ENCODE peak calls at places on chromosomes 4 and X, in nine cellular contexts. One of them, this sample, is unnamed. For H3K4me1, the result is how much of the 10 kb centered on the place peaks cover.

GRCh38 chr4:8316911-8317351 is 47.4 kb downstream of the HTRA3 start:
- DNase-seq in SK-N-SH: no peak
- DNase-seq in NT2/D1: no peak
- DNase-seq in Karpas-422: no peak
- DNase-seq in mammary epithelial cell: no peak
- DNase-seq in H9: peak
- DNase-seq in IMR-90: no peak
- DNase-seq in MM.1S: no peak
- DNase-seq in K562: no peak
- DNase-seq in this sample: no peak

GRCh38 chrX:96884027-96884426 is 319 bp downstream of the RPA4 start:
- DNase-seq in SK-N-SH: no peak
- DNase-seq in NT2/D1: no peak
- DNase-seq in Karpas-422: no peak
- DNase-seq in mammary epithelial cell: no peak
- DNase-seq in H9: no peak
- DNase-seq in IMR-90: no peak
- DNase-seq in MM.1S: no peak
- DNase-seq in K562: no peak
- DNase-seq in this sample: no peak

GRCh38 chrX:150868625-150869024 is 29.8 kb downstream of the CD99L2 start:
- DNase-seq in SK-N-SH: no peak
- DNase-seq in NT2/D1: no peak
- DNase-seq in Karpas-422: no peak
- DNase-seq in mammary epithelial cell: no peak
- DNase-seq in H9: no peak
- DNase-seq in IMR-90: peak
- DNase-seq in MM.1S: no peak
- DNase-seq in K562: no peak
- DNase-seq in this sample: peak

GRCh38 chrX:134460861-134461218 is 875 bp downstream of the HPRT1 start:
- DNase-seq in SK-N-SH: no peak
- DNase-seq in NT2/D1: no peak
- DNase-seq in Karpas-422: peak
- DNase-seq in mammary epithelial cell: peak
- DNase-seq in H9: no peak
- DNase-seq in IMR-90: peak
- DNase-seq in MM.1S: peak
- DNase-seq in K562: no peak
- DNase-seq in this sample: peak

GRCh38 chr4:144645102-144645469 is 870 bp upstream of the HHIP start:
- DNase-seq in SK-N-SH: peak
- DNase-seq in NT2/D1: no peak
- DNase-seq in Karpas-422: no peak
- DNase-seq in mammary epithelial cell: no peak
- DNase-seq in H9: peak
- DNase-seq in IMR-90: no peak
- DNase-seq in MM.1S: no peak
- DNase-seq in K562: no peak
- DNase-seq in this sample: peak

GRCh38 chr4:1771555-1772305 is 21.4 kb upstream of the FGFR3 start:
- DNase-seq in SK-N-SH: no peak
- DNase-seq in NT2/D1: no peak
- DNase-seq in Karpas-422: no peak
- DNase-seq in mammary epithelial cell: no peak
- DNase-seq in H9: no peak
- DNase-seq in IMR-90: no peak
- DNase-seq in MM.1S: no peak
- DNase-seq in K562: peak
- DNase-seq in this sample: no peak

GRCh38 chrX:9148626-9149385 is 114.9 kb upstream of the FAM9B start:
- DNase-seq in SK-N-SH: no peak
- DNase-seq in NT2/D1: peak
- DNase-seq in Karpas-422: no peak
- DNase-seq in mammary epithelial cell: peak
- DNase-seq in H9: peak
- DNase-seq in IMR-90: peak
- DNase-seq in MM.1S: no peak
- DNase-seq in K562: no peak
- DNase-seq in this sample: peak

GRCh38 chr4:26484032-26484515 is 6.2 kb downstream of the CCKAR start:
- DNase-seq in SK-N-SH: no peak
- DNase-seq in NT2/D1: no peak
- DNase-seq in Karpas-422: peak
- DNase-seq in mammary epithelial cell: no peak
- DNase-seq in H9: no peak
- DNase-seq in IMR-90: peak
- DNase-seq in MM.1S: no peak
- DNase-seq in K562: no peak
- DNase-seq in this sample: peak

GRCh38 chrX:155334486-155335316 is at the start of gene CLIC2:
- DNase-seq in SK-N-SH: no peak
- DNase-seq in NT2/D1: no peak
- DNase-seq in Karpas-422: no peak
- DNase-seq in mammary epithelial cell: peak
- DNase-seq in H9: no peak
- DNase-seq in IMR-90: peak
- DNase-seq in MM.1S: peak
- DNase-seq in K562: peak
- DNase-seq in this sample: peak

GRCh38 chr4:132646186-132646585 is 502.9 kb upstream of the PCDH10 start:
- DNase-seq in SK-N-SH: no peak
- DNase-seq in NT2/D1: no peak
- DNase-seq in Karpas-422: peak
- DNase-seq in mammary epithelial cell: peak
- DNase-seq in H9: no peak
- DNase-seq in IMR-90: no peak
- DNase-seq in MM.1S: peak
- DNase-seq in K562: no peak
- DNase-seq in this sample: no peak

GRCh38 chr4:135739354-135739753 is 1537.8 kb upstream of the PABPC4L start:
- DNase-seq in SK-N-SH: no peak
- DNase-seq in NT2/D1: no peak
- DNase-seq in Karpas-422: no peak
- DNase-seq in mammary epithelial cell: no peak
- DNase-seq in H9: no peak
- DNase-seq in IMR-90: no peak
- DNase-seq in MM.1S: no peak
- DNase-seq in K562: no peak
- DNase-seq in this sample: peak

GRCh38 chr4:16011173-16011572 is 48.2 kb upstream of the FGFBP2 start:
- DNase-seq in SK-N-SH: no peak
- DNase-seq in NT2/D1: no peak
- DNase-seq in Karpas-422: no peak
- DNase-seq in mammary epithelial cell: no peak
- DNase-seq in H9: no peak
- DNase-seq in IMR-90: no peak
- DNase-seq in MM.1S: no peak
- DNase-seq in K562: no peak
- DNase-seq in this sample: no peak

GRCh38 chrX:41666251-41666650 is 22.5 kb upstream of the GPR34 start:
- DNase-seq in SK-N-SH: no peak
- DNase-seq in NT2/D1: no peak
- DNase-seq in Karpas-422: no peak
- DNase-seq in mammary epithelial cell: no peak
- DNase-seq in H9: no peak
- DNase-seq in IMR-90: peak
- DNase-seq in MM.1S: no peak
- DNase-seq in K562: no peak
- DNase-seq in this sample: peak

GRCh38 chr4:87516683-87517082 is 12.5 kb downstream of the SPARCL1 start:
- DNase-seq in SK-N-SH: no peak
- DNase-seq in NT2/D1: no peak
- DNase-seq in Karpas-422: no peak
- DNase-seq in mammary epithelial cell: no peak
- DNase-seq in H9: no peak
- DNase-seq in IMR-90: no peak
- DNase-seq in MM.1S: no peak
- DNase-seq in K562: no peak
- DNase-seq in this sample: no peak

GRCh38 chr4:87525636-87526035 is 3.5 kb downstream of the SPARCL1 start:
- DNase-seq in SK-N-SH: no peak
- DNase-seq in NT2/D1: no peak
- DNase-seq in Karpas-422: no peak
- DNase-seq in mammary epithelial cell: peak
- DNase-seq in H9: no peak
- DNase-seq in IMR-90: peak
- DNase-seq in MM.1S: no peak
- DNase-seq in K562: no peak
- DNase-seq in this sample: peak

GRCh38 chr4:87524456-87524855 is 4.7 kb downstream of the SPARCL1 start:
- DNase-seq in SK-N-SH: no peak
- DNase-seq in NT2/D1: no peak
- DNase-seq in Karpas-422: no peak
- DNase-seq in mammary epithelial cell: no peak
- DNase-seq in H9: no peak
- DNase-seq in IMR-90: peak
- DNase-seq in MM.1S: no peak
- DNase-seq in K562: no peak
- DNase-seq in this sample: no peak

GRCh38 chr4:87523307-87523706 is 5.9 kb downstream of the SPARCL1 start:
- DNase-seq in SK-N-SH: no peak
- DNase-seq in NT2/D1: no peak
- DNase-seq in Karpas-422: no peak
- DNase-seq in mammary epithelial cell: no peak
- DNase-seq in H9: no peak
- DNase-seq in IMR-90: no peak
- DNase-seq in MM.1S: no peak
- DNase-seq in K562: no peak
- DNase-seq in this sample: no peak

DNA sequence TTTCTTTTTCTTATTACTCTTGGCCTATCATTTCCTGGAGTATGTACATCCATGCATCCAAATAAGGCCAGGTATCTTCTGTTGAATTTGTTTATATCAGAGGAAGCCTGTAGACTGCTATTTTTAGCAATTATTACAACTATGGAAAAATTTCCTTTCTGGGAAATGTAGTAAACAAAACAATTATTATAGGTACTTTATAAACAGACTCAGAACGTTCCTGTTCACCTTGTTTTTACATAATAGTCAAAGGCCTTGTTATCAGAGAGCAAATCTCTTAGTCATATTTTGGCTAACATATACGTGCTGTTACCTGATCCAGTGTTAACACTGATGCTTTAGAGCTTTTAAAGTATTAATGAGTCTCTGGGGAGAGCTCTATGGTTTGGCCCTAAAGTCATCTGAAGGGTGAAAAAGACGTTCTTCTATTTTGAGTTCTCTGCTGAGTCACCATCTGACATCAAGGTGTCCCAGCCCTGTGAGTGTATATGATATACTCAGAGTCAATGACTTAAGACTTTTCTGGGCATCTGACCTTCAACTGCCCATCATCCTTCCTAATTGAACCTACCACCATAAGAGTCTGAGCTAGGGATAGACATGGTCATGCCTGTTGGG is 7.3 kb downstream of the SPARCL1 start:
- DNase-seq in SK-N-SH: no peak
- DNase-seq in NT2/D1: no peak
- DNase-seq in Karpas-422: peak
- DNase-seq in mammary epithelial cell: peak
- DNase-seq in H9: no peak
- DNase-seq in IMR-90: peak
- DNase-seq in MM.1S: peak
- DNase-seq in K562: no peak
- DNase-seq in this sample: no peak
- H3K9ac ChIP-seq in SK-N-SH: no peak
- H3K9ac ChIP-seq in NT2/D1: no peak
- H3K9ac ChIP-seq in Karpas-422: peak
- H3K9ac ChIP-seq in mammary epithelial cell: no peak
- H3K9ac ChIP-seq in H9: no peak
- H3K9ac ChIP-seq in IMR-90: no peak
- H3K9ac ChIP-seq in MM.1S: no peak
- H3K9ac ChIP-seq in K562: no peak
- H3K9ac ChIP-seq in this sample: no peak

DNA sequence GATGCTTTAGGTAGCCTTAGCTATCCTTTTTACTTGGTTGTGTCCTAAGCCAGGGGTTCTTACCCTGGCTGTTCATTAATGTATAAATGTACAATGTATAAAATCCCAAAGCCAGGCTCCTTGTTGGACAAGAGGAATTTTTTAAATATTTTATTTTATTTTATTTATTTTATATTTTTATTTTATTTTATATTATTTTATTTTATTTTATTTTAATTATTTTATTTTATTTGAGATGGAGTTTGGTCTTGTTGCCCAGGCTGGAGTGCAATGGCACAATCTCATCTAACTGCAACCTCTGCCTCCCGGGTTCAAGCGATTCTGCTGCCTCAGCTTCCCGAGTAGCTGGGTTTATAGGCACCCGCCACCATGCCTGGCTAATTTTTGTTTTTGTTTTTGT is 8.1 kb upstream of the SLC2A9 start:
- DNase-seq in SK-N-SH: no peak
- DNase-seq in NT2/D1: no peak
- DNase-seq in Karpas-422: no peak
- DNase-seq in mammary epithelial cell: no peak
- DNase-seq in H9: no peak
- DNase-seq in IMR-90: no peak
- DNase-seq in MM.1S: no peak
- DNase-seq in K562: no peak
- DNase-seq in this sample: no peak
- H3K4me1 ChIP-seq in SK-N-SH: under half
- H3K4me1 ChIP-seq in NT2/D1: under half
- H3K4me1 ChIP-seq in Karpas-422: under half
- H3K4me1 ChIP-seq in mammary epithelial cell: under half
- H3K4me1 ChIP-seq in H9: under half
- H3K4me1 ChIP-seq in IMR-90: under half
- H3K4me1 ChIP-seq in MM.1S: under half
- H3K4me1 ChIP-seq in K562: under half
- H3K4me1 ChIP-seq in this sample: under half

GRCh38 chr4:155759372-155760252 is 791 bp downstream of the GUCY1B1 start:
- DNase-seq in SK-N-SH: peak
- DNase-seq in NT2/D1: no peak
- DNase-seq in Karpas-422: no peak
- DNase-seq in mammary epithelial cell: peak
- DNase-seq in H9: peak
- DNase-seq in IMR-90: peak
- DNase-seq in MM.1S: peak
- DNase-seq in K562: no peak
- DNase-seq in this sample: peak
- H3K9ac ChIP-seq in SK-N-SH: peak
- H3K9ac ChIP-seq in NT2/D1: peak
- H3K9ac ChIP-seq in Karpas-422: no peak
- H3K9ac ChIP-seq in mammary epithelial cell: no peak
- H3K9ac ChIP-seq in H9: no peak
- H3K9ac ChIP-seq in IMR-90: peak
- H3K9ac ChIP-seq in MM.1S: peak
- H3K9ac ChIP-seq in K562: no peak
- H3K9ac ChIP-seq in this sample: peak

GRCh38 chrX:40151211-40152172 is 53.7 kb upstream of the BCOR start:
- DNase-seq in SK-N-SH: no peak
- DNase-seq in NT2/D1: no peak
- DNase-seq in Karpas-422: no peak
- DNase-seq in mammary epithelial cell: no peak
- DNase-seq in H9: peak
- DNase-seq in IMR-90: no peak
- DNase-seq in MM.1S: no peak
- DNase-seq in K562: no peak
- DNase-seq in this sample: no peak
- H3K4me1 ChIP-seq in SK-N-SH: under half
- H3K4me1 ChIP-seq in NT2/D1: under half
- H3K4me1 ChIP-seq in Karpas-422: under half
- H3K4me1 ChIP-seq in mammary epithelial cell: under half
- H3K4me1 ChIP-seq in H9: under half
- H3K4me1 ChIP-seq in IMR-90: under half
- H3K4me1 ChIP-seq in MM.1S: under half
- H3K4me1 ChIP-seq in K562: under half
- H3K4me1 ChIP-seq in this sample: under half

GRCh38 chr4:3009422-3009821 is 46.1 kb downstream of the GRK4 start:
- DNase-seq in SK-N-SH: no peak
- DNase-seq in NT2/D1: peak
- DNase-seq in Karpas-422: peak
- DNase-seq in mammary epithelial cell: peak
- DNase-seq in H9: peak
- DNase-seq in IMR-90: no peak
- DNase-seq in MM.1S: no peak
- DNase-seq in K562: no peak
- DNase-seq in this sample: peak
- H3K9ac ChIP-seq in SK-N-SH: no peak
- H3K9ac ChIP-seq in NT2/D1: no peak
- H3K9ac ChIP-seq in Karpas-422: no peak
- H3K9ac ChIP-seq in mammary epithelial cell: no peak
- H3K9ac ChIP-seq in H9: no peak
- H3K9ac ChIP-seq in IMR-90: no peak
- H3K9ac ChIP-seq in MM.1S: no peak
- H3K9ac ChIP-seq in K562: no peak
- H3K9ac ChIP-seq in this sample: no peak